ENCODE peak calls at places on chromosome 16, in five cellular contexts. One of them, this sample, is unnamed.

GRCh38 chr16:68504066-68504465 is 35.0 kb upstream of the ZFP90 start:
- DNase-seq in esophagus squamous epithelium: no peak
- DNase-seq in transverse colon: no peak
- DNase-seq in tibial nerve: no peak
- DNase-seq in IMR-90: no peak
- DNase-seq in this sample: no peak

GRCh38 chr16:69166221-69166833 is 20.6 kb upstream of the SNTB2 start:
- DNase-seq in transverse colon: no peak
- DNase-seq in IMR-90: peak
- DNase-seq in esophagus squamous epithelium: no peak
- DNase-seq in tibial nerve: no peak
- DNase-seq in this sample: no peak

GRCh38 chr16:89325861-89326471 is 108.5 kb downstream of the ZNF778 start:
- DNase-seq in transverse colon: peak
- DNase-seq in esophagus squamous epithelium: no peak
- DNase-seq in IMR-90: peak
- DNase-seq in tibial nerve: no peak
- DNase-seq in this sample: peak

GRCh38 chr16:57824880-57825279 is 22.6 kb upstream of the KIFC3 start:
- DNase-seq in esophagus squamous epithelium: no peak
- DNase-seq in transverse colon: no peak
- DNase-seq in tibial nerve: no peak
- DNase-seq in IMR-90: no peak
- DNase-seq in this sample: no peak

GRCh38 chr16:81813648-81814047 is 34.6 kb downstream of the PLCG2 start:
- DNase-seq in tibial nerve: no peak
- DNase-seq in esophagus squamous epithelium: no peak
- DNase-seq in transverse colon: no peak
- DNase-seq in IMR-90: no peak
- DNase-seq in this sample: no peak

GRCh38 chr16:83932955-83933673 is 19.9 kb upstream of the OSGIN1 start:
- DNase-seq in IMR-90: peak
- DNase-seq in esophagus squamous epithelium: no peak
- DNase-seq in transverse colon: no peak
- DNase-seq in tibial nerve: no peak
- DNase-seq in this sample: no peak

GRCh38 chr16:73279451-73279850 is 231.5 kb upstream of the ZFHX3 start:
- DNase-seq in transverse colon: no peak
- DNase-seq in tibial nerve: no peak
- DNase-seq in esophagus squamous epithelium: no peak
- DNase-seq in IMR-90: no peak
- DNase-seq in this sample: no peak

GRCh38 chr16:54176376-54176901 is 110.1 kb downstream of the IRX3 start:
- DNase-seq in IMR-90: no peak
- DNase-seq in esophagus squamous epithelium: no peak
- DNase-seq in transverse colon: no peak
- DNase-seq in tibial nerve: no peak
- DNase-seq in this sample: no peak

GRCh38 chr16:78211200-78211599 is 111.7 kb downstream of the WWOX start:
- DNase-seq in transverse colon: no peak
- DNase-seq in IMR-90: no peak
- DNase-seq in esophagus squamous epithelium: no peak
- DNase-seq in tibial nerve: no peak
- DNase-seq in this sample: no peak

GRCh38 chr16:28528463-28528867 is 10.3 kb downstream of the NUPR1 start:
- DNase-seq in esophagus squamous epithelium: no peak
- DNase-seq in tibial nerve: no peak
- DNase-seq in transverse colon: no peak
- DNase-seq in IMR-90: no peak
- DNase-seq in this sample: no peak

GRCh38 chr16:80433617-80434016 is 107.2 kb upstream of the DYNLRB2 start:
- DNase-seq in IMR-90: no peak
- DNase-seq in esophagus squamous epithelium: no peak
- DNase-seq in tibial nerve: no peak
- DNase-seq in transverse colon: no peak
- DNase-seq in this sample: no peak

GRCh38 chr16:70438983-70439862 is at the start of gene ST3GAL2:
- DNase-seq in transverse colon: peak
- DNase-seq in tibial nerve: peak
- DNase-seq in IMR-90: peak
- DNase-seq in esophagus squamous epithelium: peak
- DNase-seq in this sample: peak

GRCh38 chr16:68445458-68445857 is 2.9 kb downstream of the SMPD3 start:
- DNase-seq in transverse colon: peak
- DNase-seq in esophagus squamous epithelium: no peak
- DNase-seq in tibial nerve: peak
- DNase-seq in IMR-90: peak
- DNase-seq in this sample: no peak

GRCh38 chr16:57167951-57168350 is 17.9 kb downstream of the PSME3IP1 start:
- DNase-seq in transverse colon: no peak
- DNase-seq in tibial nerve: no peak
- DNase-seq in esophagus squamous epithelium: no peak
- DNase-seq in IMR-90: peak
- DNase-seq in this sample: no peak

DNA sequence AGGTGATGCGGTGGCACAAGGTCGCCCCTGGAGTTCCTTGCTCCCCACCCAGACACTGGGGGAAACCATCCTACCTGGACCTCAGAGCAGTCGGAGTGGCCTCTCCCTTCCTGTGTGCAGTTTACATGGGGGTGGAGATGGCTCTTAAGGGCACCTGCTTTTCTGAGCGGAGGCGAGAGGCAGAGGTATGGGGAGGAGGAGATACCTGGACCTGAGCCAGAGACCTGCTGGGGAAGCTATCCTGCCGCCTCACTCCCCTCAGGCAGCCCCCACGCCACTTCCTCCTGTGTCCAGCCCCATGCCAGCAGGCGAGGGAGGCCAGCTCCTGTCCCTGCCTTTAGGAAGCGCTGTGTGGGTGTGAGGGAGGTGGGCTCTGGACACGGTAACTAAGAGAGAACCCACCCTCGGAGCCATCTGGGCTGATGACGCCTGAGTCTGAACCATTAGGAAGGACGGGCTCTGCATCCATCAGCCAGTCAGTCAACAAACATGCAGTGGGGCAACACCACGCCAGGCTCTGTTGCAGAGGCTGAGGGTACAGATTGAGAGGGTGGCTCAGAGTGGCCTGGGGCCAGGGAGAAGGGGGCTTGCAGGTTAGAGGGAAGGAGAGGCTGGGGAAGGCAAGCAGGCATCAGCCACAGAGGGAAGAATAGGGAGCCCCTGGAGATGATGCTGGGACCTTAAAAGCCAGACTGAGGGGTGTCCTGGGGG is 1.2 kb downstream of the CORO1A start:
- DNase-seq in IMR-90: no peak
- DNase-seq in esophagus squamous epithelium: no peak
- DNase-seq in tibial nerve: no peak
- DNase-seq in transverse colon: peak
- DNase-seq in this sample: peak
- TF ChIP-seq POLR2A in IMR-90: no peak
- TF ChIP-seq POLR2A in esophagus squamous epithelium: no peak
- TF ChIP-seq POLR2A in tibial nerve: no peak
- TF ChIP-seq POLR2A in transverse colon: no peak
- TF ChIP-seq POLR2A in this sample: no peak

GRCh38 chr16:1089822-1090619 is 6.0 kb downstream of the C1QTNF8 start:
- DNase-seq in esophagus squamous epithelium: no peak
- DNase-seq in transverse colon: peak
- DNase-seq in tibial nerve: no peak
- DNase-seq in IMR-90: no peak
- DNase-seq in this sample: peak
- TF ChIP-seq CTCF in esophagus squamous epithelium: no peak
- TF ChIP-seq CTCF in transverse colon: no peak
- TF ChIP-seq CTCF in tibial nerve: no peak
- TF ChIP-seq CTCF in IMR-90: no peak
- TF ChIP-seq CTCF in this sample: peak

GRCh38 chr16:31110106-31111034 is 2.2 kb downstream of the BCKDK start:
- DNase-seq in IMR-90: no peak
- DNase-seq in transverse colon: no peak
- DNase-seq in esophagus squamous epithelium: no peak
- DNase-seq in tibial nerve: no peak
- DNase-seq in this sample: no peak
- H3K27ac ChIP-seq in IMR-90: no peak
- H3K27ac ChIP-seq in transverse colon: no peak
- H3K27ac ChIP-seq in esophagus squamous epithelium: no peak
- H3K27ac ChIP-seq in tibial nerve: no peak
- H3K27ac ChIP-seq in this sample: no peak

GRCh38 chr16:2008631-2009301 is 855 bp downstream of the ZNF598 start:
- DNase-seq in tibial nerve: no peak
- DNase-seq in IMR-90: peak
- DNase-seq in transverse colon: no peak
- DNase-seq in esophagus squamous epithelium: no peak
- DNase-seq in this sample: no peak

GRCh38 chr16:2009302-2009711 is 314 bp downstream of the ZNF598 start:
- DNase-seq in IMR-90: no peak
- DNase-seq in esophagus squamous epithelium: no peak
- DNase-seq in transverse colon: no peak
- DNase-seq in tibial nerve: no peak
- DNase-seq in this sample: no peak

GRCh38 chr16:2007081-2007836 is 2.4 kb downstream of the ZNF598 start:
- DNase-seq in esophagus squamous epithelium: no peak
- DNase-seq in tibial nerve: no peak
- DNase-seq in IMR-90: no peak
- DNase-seq in transverse colon: no peak
- DNase-seq in this sample: no peak

GRCh38 chr16:2008009-2008526 is 1.6 kb downstream of the ZNF598 start:
- DNase-seq in transverse colon: peak
- DNase-seq in IMR-90: peak
- DNase-seq in tibial nerve: no peak
- DNase-seq in esophagus squamous epithelium: no peak
- DNase-seq in this sample: peak

GRCh38 chr16:2009791-2010510 is at the start of gene ZNF598:
- DNase-seq in IMR-90: peak
- DNase-seq in esophagus squamous epithelium: no peak
- DNase-seq in transverse colon: peak
- DNase-seq in tibial nerve: peak
- DNase-seq in this sample: peak
- TF ChIP-seq POLR2A in IMR-90: peak
- TF ChIP-seq POLR2A in esophagus squamous epithelium: peak
- TF ChIP-seq POLR2A in transverse colon: peak
- TF ChIP-seq POLR2A in tibial nerve: peak
- TF ChIP-seq POLR2A in this sample: peak

GRCh38 chr16:546909-547770 is 13.1 kb upstream of the PRR35 start:
- DNase-seq in esophagus squamous epithelium: no peak
- DNase-seq in IMR-90: peak
- DNase-seq in tibial nerve: peak
- DNase-seq in transverse colon: peak
- DNase-seq in this sample: peak
- TF ChIP-seq CTCF in esophagus squamous epithelium: no peak
- TF ChIP-seq CTCF in IMR-90: peak
- TF ChIP-seq CTCF in tibial nerve: peak
- TF ChIP-seq CTCF in transverse colon: peak
- TF ChIP-seq CTCF in this sample: no peak

GRCh38 chr16:55655709-55656694 is at the start of gene SLC6A2:
- DNase-seq in esophagus squamous epithelium: no peak
- DNase-seq in IMR-90: no peak
- DNase-seq in tibial nerve: no peak
- DNase-seq in transverse colon: no peak
- DNase-seq in this sample: peak
- H3K27ac ChIP-seq in esophagus squamous epithelium: no peak
- H3K27ac ChIP-seq in IMR-90: no peak
- H3K27ac ChIP-seq in tibial nerve: no peak
- H3K27ac ChIP-seq in transverse colon: no peak
- H3K27ac ChIP-seq in this sample: no peak

GRCh38 chr16:27402964-27403600 is 1.1 kb downstream of the IL21R start:
- DNase-seq in transverse colon: no peak
- DNase-seq in tibial nerve: no peak
- DNase-seq in IMR-90: no peak
- DNase-seq in esophagus squamous epithelium: no peak
- DNase-seq in this sample: no peak
- TF ChIP-seq POLR2A in transverse colon: no peak
- TF ChIP-seq POLR2A in tibial nerve: no peak
- TF ChIP-seq POLR2A in IMR-90: no peak
- TF ChIP-seq POLR2A in esophagus squamous epithelium: no peak
- TF ChIP-seq POLR2A in this sample: no peak

DNA sequence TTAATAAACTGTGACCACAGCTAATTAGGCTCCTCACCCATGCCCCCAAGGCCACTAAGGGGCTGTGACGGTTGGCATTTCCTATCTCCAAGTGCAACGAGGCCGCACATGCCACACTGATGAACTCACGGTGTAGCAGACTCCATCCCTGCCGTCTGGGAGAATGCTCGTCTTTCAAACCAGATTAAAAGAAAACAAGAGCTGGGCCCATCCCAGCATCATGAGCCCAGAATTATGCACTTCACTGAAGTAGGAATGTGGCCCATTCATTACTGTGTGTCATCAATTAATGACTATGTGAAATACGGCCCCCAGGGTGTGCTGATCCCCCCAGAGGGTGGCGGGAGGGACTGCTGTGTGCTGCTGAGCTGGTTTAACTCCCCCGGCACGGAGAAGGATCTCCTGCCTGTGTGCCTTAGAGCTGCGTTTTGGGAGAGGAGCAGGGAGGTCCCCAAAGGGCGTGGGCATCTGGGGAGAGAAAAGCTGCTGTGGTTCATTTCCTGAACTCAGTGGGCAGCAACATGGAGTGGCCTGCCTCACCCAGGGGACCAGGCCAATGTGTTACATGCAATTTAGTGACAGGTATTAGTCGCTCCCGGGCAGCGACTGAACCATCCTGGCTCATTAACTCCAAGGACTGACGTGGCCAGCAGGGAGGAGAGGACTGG is 194.5 kb downstream of the FOXL1 start:
- DNase-seq in esophagus squamous epithelium: no peak
- DNase-seq in IMR-90: peak
- DNase-seq in tibial nerve: no peak
- DNase-seq in transverse colon: no peak
- DNase-seq in this sample: peak
- TF ChIP-seq CTCF in esophagus squamous epithelium: no peak
- TF ChIP-seq CTCF in IMR-90: no peak
- TF ChIP-seq CTCF in tibial nerve: no peak
- TF ChIP-seq CTCF in transverse colon: no peak
- TF ChIP-seq CTCF in this sample: no peak